ENCODE peak calls at places on chromosomes 4 and X, in five cellular contexts. P is suprapubic skin, T is dorsolateral prefrontal cortex, W is heart left ventricle, X is astrocyte. J is an unnamed sample.

GRCh38 chr4:47562297-47562696 is 77.2 kb downstream of the ATP10D start:
- DNase-seq in P (no peak), T (no peak), W (no peak), X (peak), J (peak)

GRCh38 chrX:123172874-123173273 is 11.2 kb upstream of the GRIA3 start:
- DNase-seq in P (no peak), T (no peak), W (no peak), X (no peak), J (no peak)

GRCh38 chr4:7839856-7840255 is 99.8 kb downstream of the AFAP1 start:
- DNase-seq in P (no peak), T (no peak), W (no peak), X (no peak), J (peak)

GRCh38 chr4:2304877-2305561 is 43.1 kb upstream of the MXD4 start:
- DNase-seq in P (no peak), T (no peak), W (peak), X (no peak), J (no peak)

GRCh38 chrX:19334945-19335626 is 8.6 kb upstream of the PDHA1 start:
- DNase-seq in P (no peak), T (no peak), W (no peak), X (no peak), J (peak)

GRCh38 chrX:51743179-51743957 is at the start of gene GSPT2:
- DNase-seq in P (peak), T (peak), W (peak), X (peak), J (peak)

GRCh38 chr4:95243892-95244291 is 304.9 kb downstream of the UNC5C start:
- DNase-seq in P (no peak), T (no peak), W (no peak), X (no peak), J (no peak)

GRCh38 chr4:168636506-168637176 is 139.8 kb downstream of the PALLD start:
- DNase-seq in P (no peak), T (no peak), W (no peak), X (peak), J (peak)

GRCh38 chr4:98945297-98945850 is 16.4 kb upstream of the EIF4E start:
- DNase-seq in P (no peak), T (no peak), W (no peak), X (peak), J (no peak)

GRCh38 chrX:39729834-39730670 is 367.7 kb downstream of the BCOR start:
- DNase-seq in P (no peak), T (no peak), W (peak), X (peak), J (no peak)

GRCh38 chr4:47334597-47335185 is 128.8 kb downstream of the COMMD8 start:
- DNase-seq in P (no peak), T (no peak), W (no peak), X (peak), J (peak)

GRCh38 chrX:70386240-70386639 is 36.9 kb upstream of the GDPD2 start:
- DNase-seq in P (no peak), T (no peak), W (no peak), X (peak), J (peak)

GRCh38 chr4:8846864-8847263 is 24.8 kb downstream of the HMX1 start:
- DNase-seq in P (peak), T (no peak), W (no peak), X (no peak), J (no peak)

GRCh38 chr4:121943941-121944340 is 7.9 kb downstream of the TRPC3 start:
- DNase-seq in P (no peak), T (no peak), W (no peak), X (no peak), J (no peak)

GRCh38 chr4:140497776-140498636 is at the start of gene MGAT4D:
- DNase-seq in P (no peak), T (no peak), W (no peak), X (no peak), J (no peak)

GRCh38 chrX:130120321-130120731 is 10.0 kb upstream of the ELF4 start:
- DNase-seq in P (no peak), T (no peak), W (no peak), X (no peak), J (no peak)

GRCh38 chrX:104330966-104331365 is 76.2 kb upstream of the ESX1 start:
- DNase-seq in P (no peak), T (no peak), W (no peak), X (peak), J (peak)

GRCh38 chr4:7189066-7189465 is 3.3 kb upstream of the SORCS2 start:
- DNase-seq in P (peak), T (no peak), W (no peak), X (no peak), J (no peak)

GRCh38 chr4:157992038-157992706 is 180.7 kb downstream of the GASK1B start:
- DNase-seq in P (no peak), T (peak), W (no peak), X (peak), J (peak)

GRCh38 chr4:26273308-26273980 is 47.4 kb upstream of the RBPJ start:
- DNase-seq in P (no peak), T (peak), W (peak), X (no peak), J (no peak)

GRCh38 chr4:125423124-125423523 is 108.4 kb downstream of the FAT4 start:
- DNase-seq in P (no peak), T (no peak), W (no peak), X (no peak), J (no peak)

GRCh38 chrX:71949363-71949762 is 38.7 kb downstream of the NHSL2 start:
- DNase-seq in P (no peak), T (no peak), W (no peak), X (no peak), J (no peak)

GRCh38 chrX:11053351-11053750 is 57.8 kb upstream of the HCCS start:
- DNase-seq in P (no peak), T (no peak), W (no peak), X (no peak), J (peak)

GRCh38 chrX:39953879-39954278 is 143.9 kb downstream of the BCOR start:
- DNase-seq in P (no peak), T (no peak), W (peak), X (peak), J (peak)

GRCh38 chrX:111837226-111837625 is 38.8 kb upstream of the TRPC5OS start:
- DNase-seq in P (no peak), T (no peak), W (no peak), X (no peak), J (no peak)

GRCh38 chr4:101274888-101275752 is 72.2 kb downstream of the PPP3CA start:
- DNase-seq in P (no peak), T (no peak), W (no peak), X (no peak), J (no peak)

GRCh38 chrX:40006025-40007017 is 91.4 kb downstream of the BCOR start:
- DNase-seq in P (peak), T (no peak), W (peak), X (no peak), J (peak)

GRCh38 chr4:143701365-143701764 is 890 bp upstream of the FREM3 start:
- DNase-seq in P (no peak), T (no peak), W (no peak), X (no peak), J (no peak)

GRCh38 chrX:12970691-12971202 is 4.2 kb upstream of the TMSB4X start:
- DNase-seq in P (no peak), T (no peak), W (no peak), X (peak), J (peak)

GRCh38 chrX:97401586-97402101 is 517.9 kb downstream of the RPA4 start:
- DNase-seq in P (no peak), T (no peak), W (no peak), X (no peak), J (peak)

GRCh38 chr4:26141916-26142638 is 178.7 kb upstream of the RBPJ start:
- DNase-seq in P (no peak), T (peak), W (peak), X (no peak), J (peak)

GRCh38 chr4:182642831-182643230 is 274.4 kb downstream of the DCTD start:
- DNase-seq in P (no peak), T (no peak), W (no peak), X (peak), J (peak)

GRCh38 chr4:182644326-182645050 is 272.7 kb downstream of the DCTD start:
- DNase-seq in P (no peak), T (no peak), W (no peak), X (peak), J (no peak)

GRCh38 chr4:182647901-182648300 is 269.3 kb downstream of the DCTD start:
- DNase-seq in P (no peak), T (no peak), W (no peak), X (no peak), J (no peak)

GRCh38 chr4:182645511-182645910 is 271.7 kb downstream of the DCTD start:
- DNase-seq in P (no peak), T (no peak), W (no peak), X (no peak), J (no peak)

GRCh38 chr4:182643801-182644311 is 273.3 kb downstream of the DCTD start:
- DNase-seq in P (no peak), T (no peak), W (peak), X (peak), J (peak)
- TF ChIP-seq CTCF in P (no peak), T (no peak), W (no peak), X (no peak), J (no peak)

DNA sequence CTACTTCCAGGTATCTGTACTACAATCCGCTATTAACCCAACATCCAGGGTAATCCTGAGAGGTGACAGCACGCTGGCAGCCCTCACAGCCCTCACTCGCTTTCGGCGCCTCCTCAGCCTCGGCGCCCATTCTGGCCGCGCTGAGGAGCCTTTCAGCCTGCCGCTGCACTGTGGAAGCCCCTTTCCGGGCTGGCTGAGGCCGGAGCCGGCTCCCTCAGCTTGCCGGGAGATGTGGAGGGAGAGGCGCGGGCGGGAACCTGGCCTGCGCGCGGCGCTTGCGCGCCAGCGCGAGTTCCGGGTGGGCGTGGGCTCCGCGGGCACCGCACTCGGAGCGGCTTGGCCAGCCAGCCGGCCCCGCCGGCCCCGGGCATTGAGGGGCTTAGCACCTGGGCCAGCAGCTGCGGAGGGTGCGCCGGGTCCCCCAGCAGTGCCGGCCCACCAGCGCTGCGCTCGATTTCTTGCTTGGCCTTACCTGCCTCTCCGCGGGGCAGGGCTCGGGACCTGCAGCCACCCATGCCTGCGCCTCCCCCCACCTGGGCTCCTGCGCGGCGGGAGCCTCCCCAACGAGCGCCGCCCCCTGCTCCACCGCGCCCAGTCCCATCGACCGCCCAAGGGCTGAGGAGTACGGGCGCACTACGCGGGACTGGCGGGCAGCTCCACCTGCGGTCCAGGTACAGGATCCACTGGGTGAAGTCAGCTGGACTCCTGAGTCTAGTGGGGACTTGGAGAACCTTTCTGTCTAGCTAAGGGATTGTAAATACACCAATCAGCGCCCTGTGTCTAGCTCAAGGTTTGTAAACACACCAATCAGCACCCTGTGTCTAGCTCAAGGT is 87.3 kb downstream of the PRSS12 start:
- DNase-seq in P (no peak), T (no peak), W (no peak), X (no peak), J (no peak)
- H3K4me3 ChIP-seq in P (peak), T (peak), W (peak), X (peak), J (peak)

GRCh38 chr4:151674804-151675290 is 86.0 kb downstream of the GATB start:
- DNase-seq in P (no peak), T (peak), W (peak), X (peak), J (peak)
- TF ChIP-seq CTCF in P (no peak), T (no peak), W (no peak), X (no peak), J (peak)

GRCh38 chr4:147157860-147158701 is 212.4 kb upstream of the TTC29 start:
- DNase-seq in P (no peak), T (no peak), W (peak), X (peak), J (peak)
- H3K4me3 ChIP-seq in P (peak), T (peak), W (peak), X (peak), J (peak)

GRCh38 chr4:145775406-145775805 is 95.5 kb downstream of the C4orf51 start:
- DNase-seq in P (no peak), T (no peak), W (no peak), X (no peak), J (no peak)
- TF ChIP-seq CTCF in P (no peak), T (no peak), W (no peak), X (no peak), J (no peak)

GRCh38 chr4:80266267-80266901 is at the start of gene FGF5:
- DNase-seq in P (peak), T (peak), W (peak), X (peak), J (peak)

GRCh38 chr4:80268936-80269335 is 2.5 kb downstream of the FGF5 start:
- DNase-seq in P (no peak), T (no peak), W (no peak), X (no peak), J (no peak)

GRCh38 chr4:80266902-80267380 is 477 bp downstream of the FGF5 start:
- DNase-seq in P (no peak), T (no peak), W (no peak), X (peak), J (peak)

GRCh38 chr4:80270321-80270720 is 3.9 kb downstream of the FGF5 start:
- DNase-seq in P (no peak), T (no peak), W (no peak), X (no peak), J (no peak)

DNA sequence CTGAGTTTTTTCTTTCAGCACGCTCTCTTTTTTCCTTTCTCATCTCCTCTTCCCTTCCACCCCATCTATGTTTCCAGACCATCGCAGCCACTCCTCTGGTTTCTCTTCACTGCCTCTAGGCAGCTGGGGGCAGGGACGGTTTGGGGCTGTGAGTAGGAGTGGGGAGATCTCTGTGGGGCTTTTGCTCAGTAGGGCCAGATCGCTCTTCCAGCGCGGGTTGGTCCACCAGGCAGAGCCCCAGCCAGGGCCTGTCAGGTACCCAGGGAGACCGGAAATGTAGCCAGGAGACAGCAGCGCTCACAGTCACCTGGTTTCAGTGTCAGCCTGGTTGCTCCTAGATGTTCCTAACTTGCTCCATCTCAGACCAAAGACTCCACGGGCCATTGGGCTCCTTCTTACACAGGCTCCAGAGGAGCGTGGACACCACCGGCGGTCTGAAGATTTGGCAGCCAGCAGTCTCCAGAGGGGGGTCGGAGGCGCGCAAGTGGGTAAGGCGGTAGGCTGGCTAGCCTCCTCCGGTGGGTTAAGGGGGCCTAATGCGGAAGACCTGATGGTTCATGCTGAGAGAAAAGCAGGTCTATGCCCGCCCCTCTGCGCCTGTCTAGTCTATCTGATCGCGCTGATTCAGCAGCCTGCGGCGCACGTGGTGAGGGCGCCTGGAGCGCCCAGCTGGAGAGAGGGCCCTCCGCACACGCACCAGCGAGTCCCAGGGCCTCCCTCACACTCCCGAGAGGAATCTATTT is 1.8 kb downstream of the FGF5 start:
- DNase-seq in P (no peak), T (no peak), W (no peak), X (peak), J (peak)
- H3K4me3 ChIP-seq in P (no peak), T (peak), W (no peak), X (peak), J (peak)

GRCh38 chrX:53018627-53019026 is 30.0 kb upstream of the GPR173 start:
- DNase-seq in P (no peak), T (no peak), W (no peak), X (no peak), J (no peak)
- TF ChIP-seq CTCF in P (no peak), T (no peak), W (no peak), X (no peak), J (peak)

DNA sequence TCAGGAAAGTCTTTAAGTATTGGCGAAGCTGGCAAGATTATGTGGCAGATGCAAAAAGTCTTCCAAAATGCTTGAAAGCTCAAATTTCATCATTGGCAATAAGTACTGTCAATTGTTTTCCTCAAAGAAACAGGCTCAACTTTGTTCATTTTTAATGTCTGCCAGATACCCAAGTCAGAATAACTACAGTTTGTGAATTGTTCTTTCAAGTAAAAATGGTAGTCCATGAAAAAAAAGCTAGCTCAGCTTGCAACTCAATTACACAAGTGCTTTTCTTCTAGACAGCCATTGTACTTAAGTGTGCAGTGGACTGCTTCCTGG is 70.5 kb downstream of the AFF1 start:
- DNase-seq in P (no peak), T (no peak), W (no peak), X (no peak), J (no peak)
- H3K4me3 ChIP-seq in P (peak), T (peak), W (peak), X (peak), J (no peak)

J was measured in fibroblast of villous mesenchyme.